ENCODE peak calls at places on chromosome 11, in ten cellular contexts. M is MM.1S, O is fibroblast of the aortic adventitia, Z is transverse colon, P is RWPE1, U is right atrium auricular region, J is mammary epithelial cell, D is AG09309, G is brain microvascular endothelial cell, B is Caco-2. E is an unnamed sample.

GRCh38 chr11:108929241-108929640 is 264.4 kb downstream of the DDX10 start:
- DNase-seq in G (peak), J (peak), B (no peak), Z (no peak), U (no peak), O (peak), P (peak), M (no peak), D (peak), E (peak)

GRCh38 chr11:19753451-19754041 is 40.9 kb downstream of the NAV2 start:
- DNase-seq in J (no peak), P (no peak), Z (no peak), D (no peak), M (no peak), G (peak), U (no peak), B (no peak), O (no peak), E (no peak)

GRCh38 chr11:9787260-9787659 is 123.4 kb downstream of the SWAP70 start:
- DNase-seq in M (no peak), D (no peak), Z (no peak), O (no peak), J (no peak), U (no peak), B (no peak), P (no peak), G (no peak), E (no peak)

GRCh38 chr11:44327730-44328691 is 18.1 kb upstream of the ALX4 start:
- DNase-seq in M (no peak), J (no peak), O (no peak), P (no peak), B (no peak), D (no peak), U (no peak), Z (no peak), G (no peak), E (no peak)

GRCh38 chr11:131025020-131025419 is 108.7 kb upstream of the SNX19 start:
- DNase-seq in B (peak), U (no peak), P (peak), J (peak), M (no peak), D (peak), G (peak), O (peak), Z (no peak), E (peak)

GRCh38 chr11:72745925-72746550 is 6.2 kb downstream of the ARAP1 start:
- DNase-seq in B (no peak), Z (no peak), M (no peak), G (no peak), D (no peak), O (no peak), J (no peak), P (no peak), U (no peak), E (no peak)

GRCh38 chr11:22163394-22163797 is 29.5 kb upstream of the ANO5 start:
- DNase-seq in P (no peak), D (no peak), J (peak), O (no peak), U (no peak), B (no peak), Z (peak), M (peak), G (no peak), E (no peak)

GRCh38 chr11:2777871-2778629 is 78.3 kb upstream of the KCNQ1OT1 start:
- DNase-seq in O (no peak), P (no peak), D (no peak), M (peak), B (no peak), Z (no peak), G (no peak), U (peak), J (no peak), E (no peak)

GRCh38 chr11:84819128-84819527 is 808.0 kb downstream of the DLG2 start:
- DNase-seq in D (no peak), J (peak), M (peak), O (peak), Z (no peak), P (no peak), U (no peak), G (peak), B (no peak), E (peak)

GRCh38 chr11:1401656-1402221 is 12.0 kb downstream of the BRSK2 start:
- DNase-seq in M (peak), B (peak), U (no peak), Z (peak), O (peak), D (no peak), P (peak), G (peak), J (peak), E (peak)

GRCh38 chr11:10514713-10515112 is 26.3 kb downstream of the RNF141 start:
- DNase-seq in Z (no peak), O (peak), D (no peak), M (no peak), G (peak), J (no peak), B (no peak), U (no peak), P (no peak), E (peak)

GRCh38 chr11:71543866-71544265 is 4.4 kb upstream of the KRTAP5-9 start:
- DNase-seq in G (no peak), J (no peak), B (no peak), M (no peak), U (no peak), Z (no peak), O (no peak), D (no peak), P (no peak), E (no peak)

GRCh38 chr11:11163256-11163655 is 189.8 kb downstream of the CSNK2A3 start:
- DNase-seq in D (no peak), O (no peak), J (no peak), G (no peak), Z (no peak), M (no peak), B (peak), P (no peak), U (no peak), E (peak)

GRCh38 chr11:83520849-83521248 is 234.7 kb upstream of the CCDC90B start:
- DNase-seq in U (no peak), P (no peak), M (no peak), O (no peak), G (no peak), J (no peak), Z (no peak), D (no peak), B (no peak), E (no peak)

GRCh38 chr11:83523676-83524075 is 237.5 kb upstream of the CCDC90B start:
- DNase-seq in G (no peak), U (no peak), J (no peak), M (no peak), O (no peak), B (peak), P (no peak), D (no peak), Z (no peak), E (no peak)

DNA sequence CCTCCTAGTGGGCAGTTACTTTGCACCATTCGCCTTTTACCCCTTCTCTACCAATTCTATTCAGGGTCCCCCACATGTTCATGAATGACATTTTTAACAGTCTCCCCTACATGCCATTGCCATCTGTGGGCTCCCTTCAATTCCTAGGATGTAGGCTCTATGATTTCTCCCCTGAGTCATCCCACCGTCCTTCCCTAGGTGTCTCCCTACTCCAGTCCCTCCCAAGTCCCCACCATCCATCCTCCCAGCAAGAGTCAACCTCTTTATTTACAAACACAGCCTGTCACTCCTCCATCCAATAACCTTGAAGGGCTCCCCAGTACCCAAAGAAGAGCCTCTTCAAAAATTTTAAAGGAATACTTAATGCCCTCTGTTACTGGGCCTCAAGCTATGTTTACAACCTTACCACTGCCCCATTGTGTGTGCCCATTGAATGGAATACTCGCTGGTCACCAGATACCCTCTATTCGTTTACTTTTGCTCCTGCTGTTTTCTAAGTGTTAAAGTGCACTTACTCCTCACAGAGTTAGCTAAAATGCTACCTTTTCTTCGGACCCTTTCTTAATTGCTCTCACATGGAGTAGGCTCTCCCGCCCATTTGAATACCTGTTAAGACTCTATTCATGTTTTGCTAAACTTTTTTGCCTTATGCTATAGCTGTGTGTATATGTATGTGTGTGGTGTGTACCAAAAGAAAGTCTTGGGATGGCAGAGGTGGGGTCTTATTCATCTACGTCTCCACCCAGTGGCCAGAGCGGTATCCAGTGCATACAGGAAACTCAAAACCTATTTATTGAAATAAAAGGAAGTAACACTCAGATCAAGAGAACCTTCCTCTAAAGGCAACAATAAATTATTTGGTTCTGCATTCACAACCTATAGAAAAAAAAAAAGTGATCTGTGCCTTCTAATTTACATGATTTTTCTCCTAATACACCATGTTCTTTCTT is 235.8 kb upstream of the CCDC90B start:
- DNase-seq in G (peak), M (no peak), U (no peak), B (peak), D (peak), P (peak), O (peak), J (no peak), Z (no peak), E (no peak)
- TF ChIP-seq CTCF in G (peak), M (no peak), U (no peak), B (peak), D (peak), P (no peak), O (peak), J (no peak), Z (no peak), E (no peak)

DNA sequence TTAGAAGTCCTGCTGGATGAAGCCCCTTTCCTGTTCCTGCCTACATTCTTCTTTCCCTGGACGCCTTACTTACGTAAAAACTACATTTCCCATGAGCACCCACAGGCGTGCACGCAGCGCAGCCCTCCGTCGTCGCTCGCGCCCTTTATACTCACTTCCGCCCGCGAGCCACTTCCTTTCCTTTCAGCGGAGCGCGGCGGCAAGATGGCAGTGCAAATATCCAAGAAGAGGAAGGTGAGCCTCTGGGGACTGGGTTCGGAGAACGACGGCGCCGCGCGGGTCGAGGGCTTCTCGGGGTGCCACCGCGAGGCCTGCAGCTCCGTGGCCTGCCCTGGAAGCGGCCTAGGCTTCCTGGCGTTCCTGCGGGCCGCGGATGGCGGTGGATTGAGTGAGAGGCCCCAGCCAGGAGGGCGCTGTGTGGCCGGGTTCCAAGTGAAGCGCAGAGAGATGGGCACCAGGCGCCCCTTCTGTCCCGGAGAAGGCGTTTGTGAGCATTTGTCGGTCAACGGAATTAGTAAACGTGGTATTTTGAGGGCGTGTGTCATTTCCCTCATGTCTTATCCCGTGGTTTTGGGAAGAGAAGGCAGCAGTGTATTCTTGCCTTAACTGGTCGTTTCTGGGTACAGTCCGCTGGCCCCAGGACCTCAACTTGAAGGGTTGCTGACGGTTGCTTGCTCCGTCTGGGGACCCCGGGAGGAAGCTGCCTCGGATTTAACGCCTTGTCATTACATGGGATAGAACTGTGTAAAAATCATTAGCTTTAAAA is at the start of gene RPS3:
- DNase-seq in O (peak), B (peak), J (peak), U (peak), G (peak), Z (peak), M (peak), P (peak), D (peak), E (peak)
- TF ChIP-seq CTCF in O (no peak), B (no peak), J (no peak), U (no peak), G (peak), Z (peak), M (peak), P (no peak), D (no peak), E (no peak)

DNA sequence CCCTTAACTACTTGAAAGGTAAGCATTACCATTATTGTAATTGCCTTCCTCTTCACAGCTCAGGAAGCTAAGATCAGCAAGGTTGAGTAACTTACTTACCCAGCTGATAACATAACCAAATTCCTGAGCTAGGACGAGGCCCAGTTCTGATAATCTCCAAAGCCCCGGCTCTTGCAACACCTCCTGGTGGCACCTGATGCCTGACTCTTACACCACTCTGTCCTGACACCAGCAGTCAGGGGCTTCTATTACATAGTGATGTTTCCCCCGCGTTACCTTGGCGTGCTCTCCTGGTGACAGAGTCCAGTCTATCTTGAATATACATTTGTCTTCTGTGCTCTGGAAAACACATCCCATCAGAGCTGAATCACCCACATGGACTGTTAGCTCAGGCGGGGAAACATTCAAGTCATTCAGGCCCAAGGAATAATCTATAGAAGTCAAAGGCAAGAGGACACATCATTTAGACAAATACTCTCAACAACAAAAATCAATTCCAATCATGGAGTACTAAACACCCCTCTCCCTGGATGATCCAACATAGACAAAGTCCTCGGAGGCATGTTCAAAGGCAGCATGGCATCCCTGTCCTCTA is 12.6 kb downstream of the JAML start:
- DNase-seq in J (no peak), M (no peak), O (no peak), B (peak), U (no peak), G (no peak), Z (no peak), D (no peak), P (no peak), E (no peak)
- TF ChIP-seq CTCF in J (no peak), M (no peak), O (no peak), B (no peak), U (no peak), G (no peak), Z (no peak), D (no peak), P (no peak), E (no peak)

GRCh38 chr11:96964661-96965060 is 574.8 kb downstream of the JRKL start:
- DNase-seq in D (no peak), Z (no peak), P (no peak), B (peak), M (no peak), G (no peak), U (no peak), O (no peak), J (no peak), E (peak)
- TF ChIP-seq CTCF in D (no peak), Z (no peak), P (no peak), B (no peak), M (no peak), G (no peak), U (no peak), O (no peak), J (no peak), E (no peak)

GRCh38 chr11:46521947-46522681 is 71.7 kb downstream of the AMBRA1 start:
- DNase-seq in O (peak), D (no peak), P (no peak), J (no peak), G (peak), M (no peak), Z (no peak), B (no peak), U (no peak), E (peak)
- TF ChIP-seq CTCF in O (peak), D (peak), P (no peak), J (peak), G (peak), M (no peak), Z (no peak), B (no peak), U (no peak), E (peak)

GRCh38 chr11:63448646-63449045 is 42.3 kb downstream of the PLAAT5 start:
- DNase-seq in B (no peak), G (no peak), O (no peak), J (no peak), U (no peak), D (no peak), P (no peak), Z (no peak), M (no peak), E (no peak)

GRCh38 chr11:63445720-63446119 is 45.2 kb downstream of the PLAAT5 start:
- DNase-seq in P (peak), O (peak), Z (no peak), B (no peak), D (no peak), G (peak), M (no peak), U (no peak), J (peak), E (peak)

GRCh38 chr11:63444181-63444580 is 46.8 kb downstream of the PLAAT5 start:
- DNase-seq in G (no peak), D (no peak), P (no peak), J (peak), B (no peak), Z (no peak), M (no peak), O (no peak), U (no peak), E (no peak)

DNA sequence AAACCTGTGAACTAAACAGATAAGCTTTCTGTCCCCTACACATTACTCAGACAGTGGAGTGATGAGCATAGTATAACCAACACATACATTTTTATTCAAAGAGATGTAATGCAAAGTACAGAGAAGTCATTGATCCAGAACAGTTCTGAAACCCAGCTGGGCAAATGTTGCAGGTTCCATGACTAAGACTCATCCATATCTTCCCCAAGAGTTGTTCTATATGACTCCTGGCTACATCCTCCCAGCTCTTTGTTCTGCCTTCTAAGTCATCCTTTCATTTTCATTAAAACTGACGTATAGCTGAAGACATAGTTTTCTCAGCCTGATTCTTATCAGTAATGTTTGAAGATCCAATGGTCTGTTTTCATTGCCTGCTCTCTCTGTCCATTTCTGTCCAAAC is 47.3 kb downstream of the PLAAT5 start:
- DNase-seq in U (no peak), B (no peak), O (no peak), P (no peak), G (no peak), D (no peak), J (peak), Z (no peak), M (no peak), E (no peak)
- TF ChIP-seq CTCF in U (no peak), B (no peak), O (no peak), P (no peak), G (no peak), D (no peak), J (no peak), Z (no peak), M (no peak), E (no peak)

GRCh38 chr11:64314146-64314804 is 3.1 kb downstream of the TRMT112 start:
- DNase-seq in J (no peak), U (no peak), P (no peak), M (no peak), G (no peak), Z (no peak), O (no peak), D (no peak), B (no peak), E (no peak)
- TF ChIP-seq CTCF in J (no peak), U (no peak), P (no peak), M (peak), G (peak), Z (no peak), O (peak), D (peak), B (no peak), E (no peak)

E was measured in fibroblast of pulmonary artery.